ENCODE peak calls at places on chromosomes 11 and 22, in six cellular contexts. Q is RWPE1, S is GM20000, C is left ventricle myocardium inferior, I is cardiac muscle cell, G is dorsolateral prefrontal cortex. U is an unnamed sample.

GRCh38 chr11:117870176-117870952 is 6.1 kb downstream of the FXYD6 start:
- DNase-seq in Q (no peak), S (no peak), C (no peak), I (peak; percentile 32), G (peak; percentile 53), U (no peak)

GRCh38 chr11:120674537-120674936 is 163.0 kb downstream of the GRIK4 start:
- DNase-seq in Q (no peak), S (no peak), C (no peak), I (no peak), G (no peak), U (no peak)

GRCh38 chr22:48702573-48703264 is 1125.0 kb downstream of the BRD1 start:
- DNase-seq in Q (no peak), S (no peak), C (peak; percentile 12), I (no peak), G (peak; percentile 72), U (no peak)

GRCh38 chr11:129750343-129751292 is 65.0 kb upstream of the TMEM45B start:
- DNase-seq in Q (peak; percentile 45), S (peak; percentile 77), C (peak; percentile 62), I (peak; percentile 85), G (peak; percentile 64), U (peak; percentile 80)

GRCh38 chr22:29072193-29072978 is 449 bp upstream of the KREMEN1 start:
- DNase-seq in Q (peak; percentile 92), S (peak; percentile 98), C (peak; percentile 90), I (peak; percentile 91), G (peak; percentile 63), U (peak; percentile 97)

GRCh38 chr11:70335511-70335910 is 62.8 kb upstream of the CTTN start:
- DNase-seq in Q (no peak), S (no peak), C (no peak), I (no peak), G (no peak), U (no peak)

GRCh38 chr11:57244911-57245310 is 7.9 kb upstream of the APLNR start:
- DNase-seq in Q (no peak), S (no peak), C (no peak), I (no peak), G (no peak), U (no peak)

GRCh38 chr11:84923489-84923888 is 703.7 kb downstream of the DLG2 start:
- DNase-seq in Q (no peak), S (no peak), C (no peak), I (no peak), G (no peak), U (no peak)

GRCh38 chr11:58058276-58059010 is 27.7 kb downstream of the OR6Q1 start:
- DNase-seq in Q (no peak), S (no peak), C (no peak), I (no peak), G (no peak), U (no peak)

GRCh38 chr22:50011447-50012200 is 941 bp downstream of the IL17REL start:
- DNase-seq in Q (no peak), S (no peak), C (peak; percentile 5), I (no peak), G (peak; percentile 7), U (no peak)

GRCh38 chr11:3671334-3672254 is at the start of gene CHRNA10:
- DNase-seq in Q (no peak), S (peak; percentile 12), C (no peak), I (peak; percentile 2), G (no peak), U (no peak)

GRCh38 chr22:29256606-29257325 is 11.0 kb downstream of the RHBDD3 start:
- DNase-seq in Q (no peak), S (no peak), C (no peak), I (no peak), G (no peak), U (no peak)

GRCh38 chr11:8315463-8315862 is 51.8 kb upstream of the LMO1 start:
- DNase-seq in Q (no peak), S (no peak), C (no peak), I (no peak), G (no peak), U (no peak)

GRCh38 chr22:39349967-39350802 is at the start of gene SYNGR1:
- DNase-seq in Q (no peak), S (no peak), C (no peak), I (peak; percentile 62), G (no peak), U (no peak)

GRCh38 chr11:13329670-13330401 is 52.2 kb downstream of the BMAL1 start:
- DNase-seq in Q (peak; percentile 54), S (no peak), C (no peak), I (peak; percentile 46), G (no peak), U (no peak)

GRCh38 chr11:67264260-67264659 is 2.0 kb upstream of the GRK2 start:
- DNase-seq in Q (no peak), S (no peak), C (no peak), I (no peak), G (no peak), U (no peak)

GRCh38 chr11:28756977-28757376 is 648.8 kb downstream of the METTL15 start:
- DNase-seq in Q (peak; percentile 59), S (no peak), C (no peak), I (no peak), G (no peak), U (no peak)

DNA sequence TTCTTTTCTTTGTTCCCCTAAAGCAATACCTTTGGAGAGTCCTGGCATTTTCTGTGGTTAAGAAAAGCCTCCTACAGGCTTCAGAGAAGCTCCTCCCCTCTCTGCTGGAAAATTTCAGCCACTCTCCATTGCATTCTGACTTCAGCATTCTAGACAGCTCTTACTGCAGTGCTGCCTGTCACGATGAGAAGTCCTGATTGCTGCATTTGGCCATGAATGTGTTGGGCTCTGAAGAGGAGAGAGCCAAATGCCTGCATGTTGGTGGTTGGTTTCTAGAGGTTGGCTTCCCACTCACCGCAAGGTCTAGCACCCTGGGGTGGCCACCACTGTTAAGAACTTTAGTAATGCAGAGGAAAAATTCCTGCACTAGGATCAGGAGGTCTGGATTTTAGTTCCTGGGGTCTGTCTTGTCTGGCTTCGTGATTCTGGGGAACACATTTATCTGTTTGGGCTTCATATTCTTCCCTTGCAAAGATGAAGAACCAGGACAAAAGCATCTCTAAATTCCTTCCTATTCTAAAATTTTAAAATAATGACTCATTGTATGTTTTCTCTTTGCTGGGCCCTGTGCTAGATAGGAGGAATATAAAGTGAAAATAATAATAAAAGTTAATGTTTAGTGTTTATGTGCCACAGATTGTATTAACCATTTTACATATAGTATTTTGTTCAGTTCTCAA is 38.1 kb downstream of the COA4 start:
- DNase-seq in Q (no peak), S (no peak), C (no peak), I (peak; percentile 74), G (no peak), U (no peak)
- TF ChIP-seq CTCF in Q (no peak), S (no peak), C (no peak), I (no peak), G (no peak), U (no peak)

DNA sequence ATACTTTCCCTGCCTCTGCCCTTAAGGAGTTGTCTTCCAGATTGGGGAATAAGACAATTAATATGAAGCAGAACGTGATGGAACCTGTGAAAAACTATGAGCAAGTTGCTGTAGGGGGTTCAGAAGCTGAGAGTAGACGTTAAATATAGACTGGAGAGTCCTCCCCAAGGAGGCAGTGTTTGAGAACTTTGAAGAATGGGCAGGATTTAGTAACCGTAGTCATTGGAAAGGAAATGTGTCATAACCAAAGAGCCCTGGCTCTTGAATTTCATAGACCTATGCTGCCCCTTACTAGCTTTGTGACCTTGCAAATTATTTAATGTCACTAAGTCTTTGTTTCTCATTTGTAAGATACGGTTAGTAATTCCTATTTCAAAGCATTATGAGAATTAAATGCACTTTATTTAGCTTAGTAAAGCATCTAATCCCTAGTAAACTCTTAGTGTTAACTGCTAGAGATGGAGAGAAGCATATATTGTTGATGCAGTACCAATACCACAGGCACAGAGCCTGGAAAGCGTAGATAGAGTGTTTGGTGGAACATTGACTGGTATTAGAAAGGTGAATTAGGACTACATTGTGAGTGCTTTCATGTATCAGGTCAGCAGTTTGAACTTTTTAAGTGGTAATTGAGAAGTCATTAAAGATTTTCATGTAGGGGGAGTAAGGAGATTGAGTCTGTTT is 54.1 kb downstream of the MCAM start:
- DNase-seq in Q (no peak), S (peak; percentile 39), C (no peak), I (no peak), G (no peak), U (peak; percentile 35)
- TF ChIP-seq CTCF in Q (no peak), S (no peak), C (peak; percentile 27), I (no peak), G (no peak), U (no peak)

DNA sequence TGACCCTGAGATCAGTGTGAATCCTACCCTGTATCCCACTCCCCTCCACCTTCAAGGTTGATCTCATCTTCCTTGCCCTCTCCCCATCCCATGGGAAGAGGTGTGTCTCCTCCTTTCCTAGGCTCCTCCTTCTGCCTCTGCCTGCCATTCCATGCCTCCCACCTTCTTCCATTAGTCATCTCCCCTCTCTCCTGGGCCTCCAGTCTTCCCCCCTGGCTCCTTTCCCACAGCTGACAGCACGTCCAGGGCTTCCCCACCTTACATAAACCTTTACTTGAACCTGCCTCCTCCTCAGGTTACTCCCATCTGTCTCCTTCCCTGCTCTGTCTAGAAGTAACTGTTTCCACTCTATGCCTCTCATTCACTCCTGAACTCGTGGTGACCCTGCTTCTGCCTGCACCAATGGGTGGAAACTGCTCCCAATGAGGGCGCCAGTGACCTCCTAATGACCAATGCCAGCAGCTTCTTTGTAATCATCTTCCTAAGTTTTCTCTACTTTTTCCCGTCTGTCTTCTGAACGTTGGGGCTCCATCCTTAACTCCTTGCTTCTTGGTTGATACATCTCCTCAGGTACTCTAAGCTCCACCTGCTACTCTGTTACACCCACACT is 266.9 kb upstream of the NARS2 start:
- DNase-seq in Q (peak; percentile 5), S (no peak), C (no peak), I (no peak), G (no peak), U (no peak)
- TF ChIP-seq CTCF in Q (no peak), S (no peak), C (no peak), I (no peak), G (no peak), U (no peak)

GRCh38 chr11:132943737-132944556 is 588.4 kb downstream of the OPCML start:
- DNase-seq in Q (no peak), S (no peak), C (no peak), I (peak; percentile 43), G (peak; percentile 32), U (no peak)

GRCh38 chr11:132941761-132942160 is 590.5 kb downstream of the OPCML start:
- DNase-seq in Q (no peak), S (no peak), C (no peak), I (no peak), G (no peak), U (no peak)

GRCh38 chr11:132943325-132943736 is 589.0 kb downstream of the OPCML start:
- DNase-seq in Q (no peak), S (no peak), C (no peak), I (no peak), G (no peak), U (no peak)

GRCh38 chr11:132941024-132941646 is 591.2 kb downstream of the OPCML start:
- DNase-seq in Q (peak; percentile 5), S (peak; percentile 34), C (no peak), I (peak; percentile 55), G (no peak), U (peak; percentile 38)

DNA sequence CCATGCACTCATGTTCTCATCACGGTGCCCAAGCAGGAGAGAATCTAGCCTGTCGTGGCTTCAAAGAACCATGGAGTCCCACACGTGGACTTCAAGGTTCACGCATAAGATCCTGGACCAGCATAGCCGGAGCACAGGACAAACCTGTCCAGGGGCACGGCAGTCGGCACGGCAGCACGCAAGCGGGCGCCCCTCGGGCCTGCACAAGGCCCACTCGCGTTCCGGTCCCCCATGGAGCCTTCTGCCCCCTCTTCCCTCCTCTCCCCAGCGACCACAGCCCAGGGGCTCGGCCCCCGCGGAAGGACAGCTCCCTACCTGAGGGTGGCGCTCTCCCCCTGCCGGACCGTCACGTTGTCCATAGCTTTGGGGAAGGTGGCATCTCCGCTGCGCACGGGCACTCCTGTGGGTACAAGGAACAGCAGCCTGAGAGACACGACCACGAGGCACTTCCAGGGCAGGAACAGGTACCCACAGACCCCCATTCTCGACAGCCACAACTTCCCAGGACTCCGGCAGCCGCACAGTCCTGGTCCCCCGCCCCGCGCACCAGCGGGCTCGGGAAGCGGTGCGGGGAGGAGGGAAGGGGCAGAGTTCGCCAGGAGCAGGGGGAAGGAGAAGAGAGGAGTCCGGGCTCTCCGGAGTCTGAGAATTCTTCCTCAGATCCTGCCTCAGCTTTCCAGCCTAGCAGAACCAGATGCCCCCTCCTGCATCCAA is 589.5 kb downstream of the OPCML start:
- DNase-seq in Q (no peak), S (no peak), C (no peak), I (no peak), G (peak; percentile 22), U (no peak)
- TF ChIP-seq CTCF in Q (no peak), S (no peak), C (no peak), I (no peak), G (peak; percentile 34), U (no peak)

U was measured in GM13976.